ENCODE peak calls at places on chromosomes 1 and 21, in seven cellular contexts. L, X, M, K, C, E and U are unnamed samples.

GRCh38 chr1:200409203-200409760 is 554 bp downstream of the ZNF281 start:
- DNase-seq in L (peak), X (peak), M (no peak), K (peak), C (no peak), E (no peak), U (no peak)

GRCh38 chr1:88016947-88017346 is 667.1 kb upstream of the PKN2 start:
- DNase-seq in L (no peak), X (no peak), M (no peak), K (no peak), C (no peak), E (no peak), U (no peak)

GRCh38 chr21:28267449-28267848 is 725.2 kb downstream of the LTN1 start:
- DNase-seq in L (no peak), X (no peak), M (no peak), K (no peak), C (no peak), E (no peak), U (no peak)

GRCh38 chr1:207808911-207809555 is 57.2 kb downstream of the CD46 start:
- DNase-seq in L (no peak), X (no peak), M (no peak), K (no peak), C (no peak), E (no peak), U (no peak)

GRCh38 chr1:246526380-246526779 is 19.3 kb upstream of the SMYD3 start:
- DNase-seq in L (no peak), X (no peak), M (no peak), K (no peak), C (no peak), E (no peak), U (no peak)

GRCh38 chr1:220511183-220511582 is 16.8 kb upstream of the MARK1 start:
- DNase-seq in L (no peak), X (no peak), M (no peak), K (no peak), C (no peak), E (no peak), U (no peak)

GRCh38 chr1:228765543-228765942 is 30.3 kb downstream of the RHOU start:
- DNase-seq in L (no peak), X (no peak), M (no peak), K (peak), C (no peak), E (no peak), U (no peak)

GRCh38 chr1:65799601-65800000 is 6.9 kb downstream of the PDE4B start:
- DNase-seq in L (no peak), X (no peak), M (no peak), K (no peak), C (no peak), E (no peak), U (no peak)

GRCh38 chr1:29803486-29803885 is 567.2 kb downstream of the PTPRU start:
- DNase-seq in L (no peak), X (no peak), M (peak), K (no peak), C (no peak), E (no peak), U (no peak)

GRCh38 chr1:63915121-63915520 is 141.3 kb downstream of the ROR1 start:
- DNase-seq in L (peak), X (no peak), M (no peak), K (no peak), C (no peak), E (no peak), U (no peak)

GRCh38 chr1:210321131-210321530 is 7.6 kb upstream of the HHAT start:
- DNase-seq in L (no peak), X (no peak), M (no peak), K (no peak), C (no peak), E (no peak), U (no peak)

GRCh38 chr1:184036517-184036949 is 995 bp downstream of the COLGALT2 start:
- DNase-seq in L (no peak), X (peak), M (peak), K (peak), C (no peak), E (no peak), U (no peak)

GRCh38 chr1:245031041-245031440 is 123.7 kb upstream of the KIF26B start:
- DNase-seq in L (no peak), X (no peak), M (no peak), K (no peak), C (no peak), E (no peak), U (no peak)

GRCh38 chr1:60149254-60149653 is 75.7 kb upstream of the C1orf87 start:
- DNase-seq in L (no peak), X (no peak), M (no peak), K (peak), C (no peak), E (no peak), U (no peak)

GRCh38 chr21:42653492-42654061 is at the start of gene PDE9A:
- DNase-seq in L (no peak), X (peak), M (no peak), K (peak), C (no peak), E (no peak), U (no peak)

GRCh38 chr1:209246660-209247059 is 336.9 kb upstream of the CAMK1G start:
- DNase-seq in L (peak), X (no peak), M (no peak), K (no peak), C (no peak), E (no peak), U (no peak)

GRCh38 chr1:186617860-186618780 is 62.1 kb downstream of the PTGS2 start:
- DNase-seq in L (peak), X (peak), M (no peak), K (no peak), C (no peak), E (no peak), U (no peak)

GRCh38 chr1:8662380-8663072 is 154.9 kb downstream of the RERE start:
- DNase-seq in L (no peak), X (no peak), M (no peak), K (no peak), C (no peak), E (no peak), U (no peak)

GRCh38 chr1:8276173-8276914 is 41.6 kb upstream of the SLC45A1 start:
- DNase-seq in L (no peak), X (peak), M (no peak), K (no peak), C (no peak), E (no peak), U (no peak)

GRCh38 chr1:58293388-58293787 is 253.1 kb downstream of the OMA1 start:
- DNase-seq in L (no peak), X (no peak), M (no peak), K (no peak), C (no peak), E (no peak), U (no peak)

GRCh38 chr1:234925440-234926251 is 203.0 kb downstream of the TOMM20 start:
- DNase-seq in L (peak), X (no peak), M (no peak), K (no peak), C (peak), E (peak), U (peak)

GRCh38 chr1:225834417-225835329 is 24.7 kb downstream of the EPHX1 start:
- DNase-seq in L (peak), X (no peak), M (no peak), K (no peak), C (peak), E (no peak), U (peak)

GRCh38 chr1:182301026-182301436 is 90.6 kb downstream of the GLUL start:
- DNase-seq in L (no peak), X (no peak), M (no peak), K (no peak), C (no peak), E (no peak), U (no peak)

GRCh38 chr1:45508295-45509151 is 8.4 kb downstream of the MMACHC start:
- DNase-seq in L (peak), X (no peak), M (no peak), K (no peak), C (no peak), E (no peak), U (no peak)
- TF ChIP-seq CTCF in L (peak), X (no peak), M (no peak), K (no peak), C (no peak), E (no peak), U (peak)

GRCh38 chr1:1407101-1407956 is at the start of gene MRPL20:
- DNase-seq in L (peak), X (peak), M (peak), K (peak), C (peak), E (peak), U (peak)
- TF ChIP-seq CTCF in L (peak), X (no peak), M (peak), K (no peak), C (no peak), E (no peak), U (no peak)

GRCh38 chr1:6582370-6582769 is 2.6 kb downstream of the ZBTB48 start:
- DNase-seq in L (no peak), X (peak), M (no peak), K (no peak), C (no peak), E (no peak), U (no peak)

GRCh38 chr1:6585841-6586240 is 6.0 kb downstream of the ZBTB48 start:
- DNase-seq in L (no peak), X (no peak), M (no peak), K (no peak), C (no peak), E (no peak), U (no peak)

GRCh38 chr1:6585081-6585722 is 5.4 kb downstream of the ZBTB48 start:
- DNase-seq in L (no peak), X (no peak), M (no peak), K (no peak), C (no peak), E (no peak), U (no peak)

GRCh38 chr1:6586404-6586816 is 6.6 kb downstream of the ZBTB48 start:
- DNase-seq in L (no peak), X (no peak), M (no peak), K (no peak), C (no peak), E (no peak), U (no peak)

DNA sequence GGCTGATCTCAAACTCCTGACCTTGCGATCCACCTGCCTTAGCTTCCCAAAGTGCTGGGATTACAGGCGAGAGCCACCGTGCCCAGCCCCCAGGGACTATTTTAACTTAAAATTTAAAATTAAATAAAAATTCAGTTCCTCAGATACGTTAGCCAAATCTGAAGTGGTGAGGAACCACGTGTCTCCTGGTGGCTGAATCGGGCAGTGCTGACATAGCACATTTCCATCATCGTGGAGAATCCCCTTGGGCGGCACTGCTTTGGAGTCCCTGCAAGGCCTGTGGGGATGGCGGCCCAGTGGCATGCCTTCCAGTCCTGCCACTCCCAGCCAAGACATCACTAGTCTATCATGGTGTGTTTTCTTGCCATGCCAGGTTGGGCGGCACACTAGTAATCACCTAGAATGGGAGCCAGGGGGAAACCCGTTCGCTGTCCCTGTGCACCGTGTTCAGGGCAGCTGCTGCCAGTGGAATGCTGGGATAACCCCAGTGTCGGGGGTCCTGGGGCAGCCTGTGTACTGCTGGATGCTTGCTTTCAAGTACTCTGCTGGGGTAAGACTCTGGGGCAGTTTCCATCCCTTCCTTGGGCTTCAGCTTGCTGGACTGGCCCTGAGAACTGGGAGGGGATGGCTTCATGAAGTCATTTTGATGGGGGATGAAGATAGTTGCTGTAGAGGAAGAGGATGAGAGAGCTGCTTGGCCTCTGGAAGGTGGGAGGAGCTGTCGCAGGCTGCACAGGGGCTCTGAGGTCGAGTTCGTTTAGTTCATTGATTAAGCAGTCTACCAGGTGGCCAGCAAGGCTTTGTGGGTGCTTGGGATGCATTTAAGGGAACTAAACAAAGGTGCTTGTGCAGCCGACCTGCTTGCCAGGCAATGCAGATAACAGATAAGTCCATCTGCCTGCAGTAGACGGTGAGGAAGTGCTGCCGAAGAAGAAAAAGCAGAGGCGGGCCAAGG is 4.6 kb downstream of the ZBTB48 start:
- DNase-seq in L (no peak), X (no peak), M (no peak), K (no peak), C (no peak), E (no peak), U (no peak)
- TF ChIP-seq CTCF in L (peak), X (no peak), M (no peak), K (no peak), C (no peak), E (no peak), U (peak)

GRCh38 chr1:223156343-223156742 is 13.3 kb upstream of the TLR5 start:
- DNase-seq in L (no peak), X (no peak), M (no peak), K (no peak), C (no peak), E (no peak), U (no peak)

DNA sequence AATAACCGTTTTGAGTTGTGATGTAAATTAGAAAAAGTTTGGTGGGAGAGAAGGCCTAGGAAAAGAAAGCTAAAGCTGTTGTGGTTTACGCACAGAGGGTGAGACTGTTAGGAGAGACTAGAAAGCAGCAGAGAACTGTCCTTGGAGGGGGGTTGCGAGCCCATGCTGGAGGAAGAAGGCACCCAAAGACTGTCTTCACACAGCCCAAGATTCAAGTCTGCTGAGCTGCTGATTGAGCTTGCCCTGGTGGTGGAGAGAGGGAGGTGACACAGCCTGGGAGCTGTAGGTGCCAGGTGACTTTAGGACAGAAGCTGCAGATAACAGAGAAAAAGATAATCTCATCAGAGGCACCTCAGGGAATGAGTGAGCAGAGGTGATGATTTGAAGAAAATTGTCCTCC is 18.3 kb upstream of the TLR5 start:
- DNase-seq in L (no peak), X (no peak), M (no peak), K (no peak), C (no peak), E (no peak), U (no peak)
- TF ChIP-seq CTCF in L (no peak), X (no peak), M (no peak), K (no peak), C (no peak), E (no peak), U (no peak)

GRCh38 chr1:167412920-167413319 is 105.4 kb downstream of the CD247 start:
- DNase-seq in L (no peak), X (no peak), M (no peak), K (no peak), C (no peak), E (no peak), U (no peak)

GRCh38 chr1:167416506-167416905 is 101.8 kb downstream of the CD247 start:
- DNase-seq in L (no peak), X (no peak), M (no peak), K (no peak), C (no peak), E (no peak), U (no peak)

GRCh38 chr1:167413328-167413727 is 105.0 kb downstream of the CD247 start:
- DNase-seq in L (no peak), X (no peak), M (no peak), K (no peak), C (no peak), E (no peak), U (no peak)

GRCh38 chr1:167420510-167420909 is 97.8 kb downstream of the CD247 start:
- DNase-seq in L (peak), X (no peak), M (no peak), K (no peak), C (no peak), E (no peak), U (no peak)

DNA sequence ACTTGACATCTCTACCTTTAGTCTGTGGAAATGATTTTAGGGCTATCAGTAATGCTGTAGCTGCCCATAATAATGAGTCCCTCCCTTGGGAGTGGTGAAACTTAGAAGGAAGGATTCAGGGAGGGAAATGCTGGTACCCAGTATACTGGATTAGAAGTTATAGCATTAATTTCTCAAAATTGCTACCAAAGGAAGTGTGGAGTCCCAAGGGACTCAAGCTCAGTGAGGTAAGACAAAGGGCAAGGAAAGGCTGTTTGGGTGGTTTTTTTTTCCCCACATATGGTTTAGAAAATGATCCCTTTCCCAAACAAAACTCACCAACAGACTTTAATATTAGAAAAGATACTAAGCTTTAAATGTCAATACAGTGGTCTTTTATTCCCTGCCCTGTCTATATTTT is 99.9 kb downstream of the CD247 start:
- DNase-seq in L (no peak), X (no peak), M (no peak), K (no peak), C (no peak), E (no peak), U (no peak)
- TF ChIP-seq CTCF in L (no peak), X (no peak), M (no peak), K (no peak), C (no peak), E (no peak), U (no peak)

GRCh38 chr1:53688703-53689102 is 50.3 kb downstream of the GLIS1 start:
- DNase-seq in L (no peak), X (no peak), M (no peak), K (no peak), C (no peak), E (no peak), U (no peak)
- TF ChIP-seq CTCF in L (peak), X (no peak), M (peak), K (no peak), C (no peak), E (peak), U (no peak)

GRCh38 chr1:169750041-169750440 is 16.2 kb upstream of the SELE start:
- DNase-seq in L (no peak), X (no peak), M (no peak), K (no peak), C (no peak), E (no peak), U (no peak)

GRCh38 chr1:169759038-169759437 is 25.2 kb upstream of the SELE start:
- DNase-seq in L (no peak), X (no peak), M (no peak), K (no peak), C (no peak), E (no peak), U (no peak)

DNA sequence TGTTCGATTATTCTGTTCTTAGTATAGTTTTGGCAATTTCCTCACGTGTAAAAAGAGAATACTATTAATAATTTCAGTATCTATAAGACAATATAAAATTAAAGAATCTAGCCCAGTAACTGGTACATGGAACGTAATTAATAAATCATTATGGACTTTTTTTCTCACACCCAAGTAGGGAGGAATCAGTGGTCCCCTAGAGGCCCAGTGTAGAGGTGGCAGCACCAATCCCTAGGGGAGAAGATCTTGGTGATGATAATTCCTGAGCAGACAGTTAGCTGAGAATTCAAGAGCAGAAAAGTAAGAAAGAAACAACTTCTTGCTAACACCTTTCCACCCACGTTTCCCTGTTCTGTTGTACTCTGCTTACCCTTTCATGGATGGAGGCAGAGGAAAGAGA is 19.7 kb upstream of the SELE start:
- DNase-seq in L (no peak), X (no peak), M (no peak), K (no peak), C (no peak), E (no peak), U (no peak)
- TF ChIP-seq CTCF in L (peak), X (no peak), M (no peak), K (no peak), C (no peak), E (no peak), U (no peak)